ENCODE peak calls at places on chromosomes 13 and 19, in four cellular contexts. G is PC-3, C is MM.1S, A is GM23338. P is an unnamed sample. For H3K9me2 and H3K36me3, the result is how much of the 10 kb centered on the place peaks cover.

GRCh38 chr19:12133069-12133468 is 7.1 kb downstream of the ZNF20 start:
- DNase-seq in G (no peak), C (no peak), A (peak), P (no peak)

GRCh38 chr19:30150626-30151025 is 208.6 kb downstream of the URI1 start:
- DNase-seq in G (no peak), C (no peak), A (no peak), P (no peak)

GRCh38 chr19:14507704-14508246 is 10.4 kb downstream of the DNAJB1 start:
- DNase-seq in G (peak), C (no peak), A (no peak), P (peak)

GRCh38 chr13:46605824-46606554 is 53.0 kb downstream of the LRCH1 start:
- DNase-seq in G (peak), C (no peak), A (no peak), P (no peak)

GRCh38 chr13:97446448-97446847 is 12.5 kb downstream of the RAP2A start:
- DNase-seq in G (no peak), C (no peak), A (no peak), P (no peak)

GRCh38 chr13:43061496-43062280 is 38.3 kb downstream of the DNAJC15 start:
- DNase-seq in G (peak), C (no peak), A (no peak), P (peak)

GRCh38 chr13:108425056-108425455 is 155.5 kb downstream of the TNFSF13B start:
- DNase-seq in G (no peak), C (no peak), A (no peak), P (no peak)

GRCh38 chr19:16303755-16304154 is 20.9 kb upstream of the KLF2 start:
- DNase-seq in G (no peak), C (no peak), A (no peak), P (no peak)

GRCh38 chr19:16457195-16457953 is 14.4 kb downstream of the EPS15L1 start:
- DNase-seq in G (peak), C (no peak), A (peak), P (peak)

GRCh38 chr19:5851302-5851701 is at the start of gene FUT3:
- DNase-seq in G (peak), C (no peak), A (no peak), P (peak)

GRCh38 chr19:51060973-51061372 is 3.9 kb downstream of the KLK13 start:
- DNase-seq in G (no peak), C (no peak), A (no peak), P (no peak)

GRCh38 chr19:51065221-51065960 is 499 bp upstream of the KLK13 start:
- DNase-seq in G (no peak), C (no peak), A (no peak), P (no peak)

GRCh38 chr19:51066393-51066792 is 1.5 kb upstream of the KLK13 start:
- DNase-seq in G (no peak), C (no peak), A (no peak), P (no peak)

GRCh38 chr19:51064534-51065220 is at the start of gene KLK13:
- DNase-seq in G (no peak), C (no peak), A (peak), P (no peak)

GRCh38 chr19:51063664-51064063 is 1.2 kb downstream of the KLK13 start:
- DNase-seq in G (no peak), C (no peak), A (no peak), P (no peak)
- TF ChIP-seq EZH2 in G (no peak), C (no peak), A (no peak), P (no peak)

GRCh38 chr19:1991516-1991915 is 24.0 kb downstream of the BTBD2 start:
- DNase-seq in G (no peak), C (no peak), A (no peak), P (no peak)

GRCh38 chr19:1990230-1991017 is 25.1 kb downstream of the BTBD2 start:
- DNase-seq in G (no peak), C (no peak), A (no peak), P (no peak)

GRCh38 chr19:1991018-1991390 is 24.5 kb downstream of the BTBD2 start:
- DNase-seq in G (no peak), C (no peak), A (no peak), P (no peak)

GRCh38 chr19:1987197-1988187 is 28.0 kb downstream of the BTBD2 start:
- DNase-seq in G (no peak), C (no peak), A (peak), P (no peak)

DNA sequence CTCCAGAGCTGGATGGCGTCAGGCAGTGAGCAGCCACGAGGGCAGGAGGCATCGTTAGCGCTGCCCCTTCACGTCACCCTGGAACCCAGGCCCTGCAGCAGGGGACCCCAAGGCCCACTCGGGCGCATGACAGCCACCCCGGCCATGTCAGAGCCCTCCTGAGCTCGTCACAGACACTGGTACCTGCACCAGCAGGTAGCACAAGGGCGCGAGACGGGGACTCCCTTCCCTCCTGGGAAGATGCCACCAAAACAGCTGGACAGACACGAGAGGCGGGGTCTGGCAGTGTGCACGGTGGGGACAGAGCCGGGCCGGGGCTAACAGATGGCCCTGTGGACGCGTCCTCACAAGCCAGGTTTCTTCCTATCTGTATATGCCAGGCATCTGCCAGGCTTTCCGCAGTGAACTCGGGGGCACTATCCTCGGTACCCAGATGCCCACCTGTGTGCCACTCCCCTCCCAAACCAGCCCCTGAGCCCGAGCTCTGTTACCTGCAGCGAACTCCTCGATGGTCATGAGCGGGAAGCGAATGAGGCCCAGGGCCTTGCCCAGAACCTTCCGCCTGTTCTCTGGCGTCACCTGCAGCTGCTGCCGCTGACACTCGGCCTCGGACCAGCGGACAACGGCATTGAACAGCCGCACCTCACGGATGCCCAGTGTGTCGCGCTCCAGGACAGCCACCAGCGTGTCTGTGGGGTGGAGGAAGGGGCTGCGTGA is 25.8 kb downstream of the BTBD2 start:
- DNase-seq in G (no peak), C (no peak), A (no peak), P (no peak)
- H3K9me2 ChIP-seq in G (under half), C (under half), A (under half), P (under half)

GRCh38 chr19:57773488-57773887 is 4.0 kb downstream of the ZNF586 start:
- DNase-seq in G (no peak), C (no peak), A (no peak), P (no peak)
- H3K36me3 ChIP-seq in G (half or more), C (under half), A (under half), P (half or more)

DNA sequence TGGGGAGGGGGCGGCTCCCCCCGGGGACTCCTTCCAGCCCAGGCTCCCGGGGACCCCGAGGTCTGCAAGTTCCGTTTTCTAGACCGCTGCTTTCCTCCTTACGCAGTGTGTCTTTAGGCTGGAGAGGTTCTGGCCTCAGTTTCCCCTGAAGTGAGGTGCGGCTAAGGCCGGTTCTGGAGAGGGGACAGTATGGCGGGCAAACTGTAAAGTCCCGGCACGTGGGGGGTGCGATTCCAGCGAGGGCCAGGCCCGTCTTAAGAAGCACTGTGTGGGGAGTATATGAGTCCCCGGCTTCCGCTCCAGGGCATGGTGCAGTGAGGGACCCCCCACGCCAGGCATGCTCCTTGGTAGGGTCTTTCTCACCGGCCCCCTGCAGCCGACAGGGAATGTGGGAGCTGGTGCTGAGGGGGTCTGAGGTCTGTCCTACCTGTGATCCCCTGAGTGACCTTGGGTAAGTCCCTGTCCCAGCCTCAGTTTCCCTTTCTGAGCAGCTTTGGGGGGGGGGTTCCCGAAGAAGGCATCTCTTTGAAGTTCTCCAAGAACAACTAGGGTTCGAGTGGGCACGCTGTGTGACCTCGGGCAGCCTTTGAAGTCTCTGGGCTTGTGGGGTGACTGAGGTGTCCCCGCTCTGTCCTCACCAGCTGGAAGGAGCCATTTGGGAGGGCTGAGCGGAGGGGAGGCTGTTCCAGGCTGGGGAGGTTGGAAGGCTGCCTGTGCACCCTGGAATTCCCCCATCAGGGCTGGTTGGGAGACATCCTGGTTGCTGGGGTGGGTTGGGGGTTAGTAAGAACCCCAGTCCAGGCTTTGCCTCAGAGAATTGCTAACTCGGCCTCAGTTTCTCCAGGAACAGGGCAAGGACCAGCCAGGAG is 1.4 kb downstream of the NFIC start:
- DNase-seq in G (no peak), C (no peak), A (no peak), P (no peak)
- TF ChIP-seq EZH2 in G (no peak), C (no peak), A (peak), P (no peak)

DNA sequence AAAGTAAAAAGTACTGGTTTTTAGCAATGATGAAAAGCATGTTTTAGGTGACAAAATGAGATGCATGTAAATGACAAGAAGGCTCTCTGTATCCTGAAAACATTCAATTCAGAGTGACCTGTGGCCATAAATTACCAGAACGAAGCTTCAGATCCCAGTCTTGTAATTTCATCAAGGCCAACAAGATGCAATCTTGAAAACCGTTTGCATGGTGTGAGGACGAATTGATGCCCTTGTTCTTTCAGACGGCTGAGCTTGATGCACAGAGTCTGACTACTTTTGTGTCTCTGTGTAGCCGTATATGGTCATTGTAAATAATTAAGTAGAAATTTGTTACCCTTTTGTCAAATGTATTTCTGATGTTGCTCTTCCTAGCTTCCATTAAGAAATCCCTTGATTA is 125.7 kb upstream of the PCDH9 start:
- DNase-seq in G (no peak), C (no peak), A (no peak), P (no peak)
- H3K9me2 ChIP-seq in G (under half), C (under half), A (under half), P (under half)